ENCODE peak calls at places on chromosome 12, in four cellular contexts. One of them, this sample, is unnamed.

GRCh38 chr12:72467985-72468384 is 195.8 kb downstream of the TRHDE start:
- DNase-seq in progenitor cell of endocrine pancreas: no peak
- DNase-seq in AG09309: no peak
- DNase-seq in HFFc6: no peak
- DNase-seq in this sample: no peak

GRCh38 chr12:122725452-122725851 is 5.2 kb downstream of the HCAR1 start:
- DNase-seq in progenitor cell of endocrine pancreas: no peak
- DNase-seq in AG09309: no peak
- DNase-seq in HFFc6: no peak
- DNase-seq in this sample: no peak

GRCh38 chr12:26153421-26154154 is 28.8 kb upstream of the BHLHE41 start:
- DNase-seq in HFFc6: peak
- DNase-seq in AG09309: peak
- DNase-seq in progenitor cell of endocrine pancreas: no peak
- DNase-seq in this sample: no peak

GRCh38 chr12:73413051-73413450 is 1124.6 kb upstream of the ATXN7L3B start:
- DNase-seq in HFFc6: no peak
- DNase-seq in progenitor cell of endocrine pancreas: no peak
- DNase-seq in AG09309: no peak
- DNase-seq in this sample: no peak

GRCh38 chr12:3304436-3305135 is 186.4 kb upstream of the PRMT8 start:
- DNase-seq in HFFc6: peak
- DNase-seq in AG09309: peak
- DNase-seq in progenitor cell of endocrine pancreas: no peak
- DNase-seq in this sample: no peak

GRCh38 chr12:98136544-98136943 is 378.8 kb upstream of the TMPO start:
- DNase-seq in AG09309: no peak
- DNase-seq in progenitor cell of endocrine pancreas: no peak
- DNase-seq in HFFc6: no peak
- DNase-seq in this sample: no peak

GRCh38 chr12:23760495-23760894 is 189.0 kb downstream of the SOX5 start:
- DNase-seq in HFFc6: no peak
- DNase-seq in progenitor cell of endocrine pancreas: no peak
- DNase-seq in AG09309: no peak
- DNase-seq in this sample: no peak

GRCh38 chr12:538731-539539 is 79.2 kb downstream of the B4GALNT3 start:
- DNase-seq in HFFc6: peak
- DNase-seq in progenitor cell of endocrine pancreas: no peak
- DNase-seq in AG09309: no peak
- DNase-seq in this sample: no peak

GRCh38 chr12:92759634-92760268 is 57.0 kb downstream of the PLEKHG7 start:
- DNase-seq in AG09309: peak
- DNase-seq in HFFc6: peak
- DNase-seq in progenitor cell of endocrine pancreas: no peak
- DNase-seq in this sample: no peak

GRCh38 chr12:47755655-47756562 is 2.8 kb downstream of the RAPGEF3 start:
- DNase-seq in HFFc6: no peak
- DNase-seq in progenitor cell of endocrine pancreas: no peak
- DNase-seq in AG09309: no peak
- DNase-seq in this sample: no peak

GRCh38 chr12:8697120-8697475 is 693 bp upstream of the RIMKLB start:
- DNase-seq in progenitor cell of endocrine pancreas: no peak
- DNase-seq in HFFc6: peak
- DNase-seq in AG09309: no peak
- DNase-seq in this sample: peak

GRCh38 chr12:38906482-38907170 is 1.2 kb upstream of the CPNE8 start:
- DNase-seq in progenitor cell of endocrine pancreas: peak
- DNase-seq in AG09309: peak
- DNase-seq in HFFc6: no peak
- DNase-seq in this sample: peak

GRCh38 chr12:78121969-78122610 is 291.4 kb downstream of the NAV3 start:
- DNase-seq in HFFc6: no peak
- DNase-seq in AG09309: no peak
- DNase-seq in progenitor cell of endocrine pancreas: no peak
- DNase-seq in this sample: no peak

GRCh38 chr12:110933326-110933974 is 13.1 kb upstream of the MYL2 start:
- DNase-seq in AG09309: no peak
- DNase-seq in HFFc6: no peak
- DNase-seq in progenitor cell of endocrine pancreas: no peak
- DNase-seq in this sample: no peak

GRCh38 chr12:11228268-11228879 is 41.1 kb downstream of the PRB3 start:
- DNase-seq in HFFc6: peak
- DNase-seq in progenitor cell of endocrine pancreas: peak
- DNase-seq in AG09309: no peak
- DNase-seq in this sample: peak

GRCh38 chr12:116244001-116244400 is 33.5 kb downstream of the MED13L start:
- DNase-seq in progenitor cell of endocrine pancreas: no peak
- DNase-seq in AG09309: no peak
- DNase-seq in HFFc6: no peak
- DNase-seq in this sample: no peak

GRCh38 chr12:107091989-107092641 is 1.2 kb downstream of the CRY1 start:
- DNase-seq in HFFc6: peak
- DNase-seq in AG09309: peak
- DNase-seq in progenitor cell of endocrine pancreas: peak
- DNase-seq in this sample: peak

GRCh38 chr12:31710021-31710818 is 18.6 kb downstream of the AMN1 start:
- DNase-seq in progenitor cell of endocrine pancreas: no peak
- DNase-seq in AG09309: no peak
- DNase-seq in HFFc6: no peak
- DNase-seq in this sample: no peak

GRCh38 chr12:124453419-124454351 is 113.7 kb downstream of the NCOR2 start:
- DNase-seq in progenitor cell of endocrine pancreas: no peak
- DNase-seq in AG09309: no peak
- DNase-seq in HFFc6: peak
- DNase-seq in this sample: no peak

GRCh38 chr12:47811581-47812484 is 7.9 kb downstream of the HDAC7 start:
- DNase-seq in AG09309: peak
- DNase-seq in HFFc6: peak
- DNase-seq in progenitor cell of endocrine pancreas: no peak
- DNase-seq in this sample: no peak

GRCh38 chr12:132342322-132342721 is 12.9 kb upstream of the GALNT9 start:
- DNase-seq in HFFc6: no peak
- DNase-seq in progenitor cell of endocrine pancreas: no peak
- DNase-seq in AG09309: no peak
- DNase-seq in this sample: no peak

GRCh38 chr12:106131671-106132070 is 7.1 kb downstream of the NUAK1 start:
- DNase-seq in progenitor cell of endocrine pancreas: no peak
- DNase-seq in HFFc6: no peak
- DNase-seq in AG09309: no peak
- DNase-seq in this sample: no peak

GRCh38 chr12:132445884-132446471 is 44.0 kb upstream of the FBRSL1 start:
- DNase-seq in progenitor cell of endocrine pancreas: no peak
- DNase-seq in AG09309: peak
- DNase-seq in HFFc6: no peak
- DNase-seq in this sample: no peak

GRCh38 chr12:59173696-59174095 is 253.4 kb upstream of the LRIG3 start:
- DNase-seq in HFFc6: no peak
- DNase-seq in AG09309: no peak
- DNase-seq in progenitor cell of endocrine pancreas: no peak
- DNase-seq in this sample: no peak

GRCh38 chr12:42143401-42144173 is 1.1 kb downstream of the GXYLT1 start:
- DNase-seq in HFFc6: peak
- DNase-seq in progenitor cell of endocrine pancreas: no peak
- DNase-seq in AG09309: no peak
- DNase-seq in this sample: no peak

GRCh38 chr12:122499991-122500684 is 594 bp downstream of the ZCCHC8 start:
- DNase-seq in AG09309: peak
- DNase-seq in HFFc6: peak
- DNase-seq in progenitor cell of endocrine pancreas: peak
- DNase-seq in this sample: peak

GRCh38 chr12:15962760-15963159 is 51.6 kb downstream of the DERA start:
- DNase-seq in AG09309: no peak
- DNase-seq in HFFc6: no peak
- DNase-seq in progenitor cell of endocrine pancreas: no peak
- DNase-seq in this sample: no peak

GRCh38 chr12:107662431-107662830 is 23.2 kb upstream of the PWP1 start:
- DNase-seq in AG09309: no peak
- DNase-seq in progenitor cell of endocrine pancreas: no peak
- DNase-seq in HFFc6: no peak
- DNase-seq in this sample: no peak

GRCh38 chr12:68358532-68359485 is 26.6 kb upstream of the MDM1 start:
- DNase-seq in progenitor cell of endocrine pancreas: no peak
- DNase-seq in HFFc6: peak
- DNase-seq in AG09309: peak
- DNase-seq in this sample: peak

GRCh38 chr12:119748512-119748911 is 80.6 kb downstream of the PRKAB1 start:
- DNase-seq in AG09309: no peak
- DNase-seq in progenitor cell of endocrine pancreas: no peak
- DNase-seq in HFFc6: no peak
- DNase-seq in this sample: no peak

GRCh38 chr12:3207858-3208257 is 130.7 kb downstream of the TSPAN9 start:
- DNase-seq in AG09309: no peak
- DNase-seq in HFFc6: no peak
- DNase-seq in progenitor cell of endocrine pancreas: no peak
- DNase-seq in this sample: no peak

GRCh38 chr12:90854136-90854689 is 100.8 kb downstream of the CCER1 start:
- DNase-seq in progenitor cell of endocrine pancreas: no peak
- DNase-seq in HFFc6: peak
- DNase-seq in AG09309: peak
- DNase-seq in this sample: no peak

GRCh38 chr12:12992418-12993175 is 7.5 kb downstream of the HEBP1 start:
- DNase-seq in HFFc6: peak
- DNase-seq in AG09309: peak
- DNase-seq in progenitor cell of endocrine pancreas: no peak
- DNase-seq in this sample: no peak

GRCh38 chr12:89783321-89784060 is 74.9 kb upstream of the ATP2B1 start:
- DNase-seq in progenitor cell of endocrine pancreas: no peak
- DNase-seq in AG09309: peak
- DNase-seq in HFFc6: no peak
- DNase-seq in this sample: no peak

GRCh38 chr12:45439039-45439438 is 223.1 kb downstream of the ANO6 start:
- DNase-seq in AG09309: no peak
- DNase-seq in HFFc6: no peak
- DNase-seq in progenitor cell of endocrine pancreas: no peak
- DNase-seq in this sample: no peak

GRCh38 chr12:80406253-80406652 is 37.8 kb upstream of the PTPRQ start:
- DNase-seq in HFFc6: no peak
- DNase-seq in progenitor cell of endocrine pancreas: no peak
- DNase-seq in AG09309: no peak
- DNase-seq in this sample: no peak

GRCh38 chr12:90407841-90408240 is 547.1 kb downstream of the CCER1 start:
- DNase-seq in progenitor cell of endocrine pancreas: no peak
- DNase-seq in AG09309: no peak
- DNase-seq in HFFc6: no peak
- DNase-seq in this sample: no peak

GRCh38 chr12:72072613-72073212 is 134.1 kb downstream of the TPH2 start:
- DNase-seq in HFFc6: no peak
- DNase-seq in AG09309: no peak
- DNase-seq in progenitor cell of endocrine pancreas: no peak
- DNase-seq in this sample: no peak

GRCh38 chr12:132711169-132711843 is 664 bp downstream of the PGAM5 start:
- DNase-seq in HFFc6: no peak
- DNase-seq in progenitor cell of endocrine pancreas: peak
- DNase-seq in AG09309: no peak
- DNase-seq in this sample: peak

GRCh38 chr12:62519043-62519442 is 52.4 kb downstream of the MON2 start:
- DNase-seq in progenitor cell of endocrine pancreas: no peak
- DNase-seq in AG09309: no peak
- DNase-seq in HFFc6: no peak
- DNase-seq in this sample: no peak

GRCh38 chr12:54723653-54724256 is 75.6 kb upstream of the DCD start:
- DNase-seq in progenitor cell of endocrine pancreas: no peak
- DNase-seq in HFFc6: no peak
- DNase-seq in AG09309: no peak
- DNase-seq in this sample: peak
- TF ChIP-seq CTCF in progenitor cell of endocrine pancreas: peak
- TF ChIP-seq CTCF in HFFc6: peak
- TF ChIP-seq CTCF in AG09309: peak
- TF ChIP-seq CTCF in this sample: peak

GRCh38 chr12:20718294-20718693 is 23.2 kb downstream of the SLCO1C1 start:
- DNase-seq in progenitor cell of endocrine pancreas: no peak
- DNase-seq in AG09309: no peak
- DNase-seq in HFFc6: no peak
- DNase-seq in this sample: no peak

GRCh38 chr12:20711846-20712245 is 16.7 kb downstream of the SLCO1C1 start:
- DNase-seq in HFFc6: no peak
- DNase-seq in AG09309: no peak
- DNase-seq in progenitor cell of endocrine pancreas: no peak
- DNase-seq in this sample: no peak

GRCh38 chr12:20716985-20717384 is 21.9 kb downstream of the SLCO1C1 start:
- DNase-seq in HFFc6: no peak
- DNase-seq in progenitor cell of endocrine pancreas: no peak
- DNase-seq in AG09309: no peak
- DNase-seq in this sample: no peak

GRCh38 chr12:20716037-20716436 is 20.9 kb downstream of the SLCO1C1 start:
- DNase-seq in AG09309: no peak
- DNase-seq in HFFc6: no peak
- DNase-seq in progenitor cell of endocrine pancreas: no peak
- DNase-seq in this sample: no peak
- TF ChIP-seq CTCF in AG09309: no peak
- TF ChIP-seq CTCF in HFFc6: no peak
- TF ChIP-seq CTCF in progenitor cell of endocrine pancreas: peak
- TF ChIP-seq CTCF in this sample: no peak

GRCh38 chr12:118302053-118302452 is 70.7 kb downstream of the TAOK3 start:
- DNase-seq in AG09309: no peak
- DNase-seq in progenitor cell of endocrine pancreas: no peak
- DNase-seq in HFFc6: peak
- DNase-seq in this sample: no peak

GRCh38 chr12:118304093-118304492 is 68.6 kb downstream of the TAOK3 start:
- DNase-seq in progenitor cell of endocrine pancreas: no peak
- DNase-seq in HFFc6: no peak
- DNase-seq in AG09309: no peak
- DNase-seq in this sample: no peak

GRCh38 chr12:118297284-118297683 is 75.4 kb downstream of the TAOK3 start:
- DNase-seq in progenitor cell of endocrine pancreas: no peak
- DNase-seq in AG09309: no peak
- DNase-seq in HFFc6: no peak
- DNase-seq in this sample: no peak

DNA sequence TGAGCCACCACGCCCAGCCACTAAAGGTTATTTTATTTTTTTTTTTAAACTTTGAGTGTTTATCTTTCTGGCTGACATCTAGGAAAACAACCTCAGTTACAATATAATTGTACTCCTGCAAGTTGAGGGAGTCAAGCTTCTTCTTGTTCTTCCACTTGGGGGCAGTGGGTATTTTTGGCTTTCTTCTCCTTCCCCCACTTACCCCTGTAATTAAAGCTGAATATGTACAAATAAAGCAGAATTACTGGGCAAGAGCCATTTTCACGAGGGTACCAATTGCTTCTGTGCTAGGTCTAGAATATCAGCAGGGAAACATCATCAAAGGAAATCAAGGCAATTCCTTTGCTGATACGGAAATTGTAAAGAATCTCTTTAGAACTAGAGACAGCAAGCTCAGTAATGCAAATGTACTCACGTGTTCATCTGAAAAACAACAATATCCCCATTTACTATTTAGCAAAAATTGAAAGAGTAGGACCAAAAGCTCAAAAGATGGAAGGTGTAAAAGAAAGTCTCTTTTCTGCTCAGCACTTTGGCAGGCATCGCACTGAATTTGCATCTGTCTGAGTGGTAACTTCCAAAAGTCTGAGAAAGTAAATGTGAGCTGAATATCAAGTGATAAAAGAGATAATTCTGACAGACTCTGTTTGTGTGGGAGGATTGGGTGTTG is 72.8 kb downstream of the TAOK3 start:
- DNase-seq in progenitor cell of endocrine pancreas: no peak
- DNase-seq in HFFc6: no peak
- DNase-seq in AG09309: no peak
- DNase-seq in this sample: no peak
- TF ChIP-seq CTCF in progenitor cell of endocrine pancreas: no peak
- TF ChIP-seq CTCF in HFFc6: peak
- TF ChIP-seq CTCF in AG09309: no peak
- TF ChIP-seq CTCF in this sample: no peak

GRCh38 chr12:7060353-7060954 is at the start of gene C1S:
- DNase-seq in progenitor cell of endocrine pancreas: no peak
- DNase-seq in AG09309: peak
- DNase-seq in HFFc6: peak
- DNase-seq in this sample: no peak
- TF ChIP-seq CTCF in progenitor cell of endocrine pancreas: peak
- TF ChIP-seq CTCF in AG09309: peak
- TF ChIP-seq CTCF in HFFc6: peak
- TF ChIP-seq CTCF in this sample: peak

This sample was measured in neural crest cell.